ENCODE peak calls at places on chromosome 16, in five cellular contexts. H, G, S, Z and W are unnamed samples.
A peak's percentile ranks its signal among the peaks of the same experiment; 100 is the strongest.

GRCh38 chr16:4377573-4378146 is 6.0 kb downstream of the VASN start:
- DNase-seq in G (no peak), S (peak; percentile 40), Z (no peak), H (no peak), W (no peak)

GRCh38 chr16:85019659-85020245 is 7.8 kb upstream of the KIAA0513 start:
- DNase-seq in Z (no peak), S (no peak), G (no peak), H (peak; percentile 80), W (no peak)

GRCh38 chr16:14354561-14355351 is 275.3 kb downstream of the PARN start:
- DNase-seq in H (peak; percentile 90), Z (no peak), S (no peak), G (no peak), W (no peak)

GRCh38 chr16:81697321-81697885 is 81.7 kb upstream of the PLCG2 start:
- DNase-seq in H (peak; percentile 31), S (peak; percentile 65), G (peak; percentile 51), Z (peak; percentile 51), W (peak; percentile 64)

GRCh38 chr16:12531937-12532336 is 271.8 kb downstream of the CPPED1 start:
- DNase-seq in H (no peak), Z (peak; percentile 59), S (no peak), G (no peak), W (no peak)

GRCh38 chr16:10206215-10206614 is 24.0 kb upstream of the GRIN2A start:
- DNase-seq in H (no peak), G (peak; percentile 8), Z (peak; percentile 59), S (no peak), W (no peak)

GRCh38 chr16:85205747-85206471 is 93.6 kb upstream of the CIBAR2 start:
- DNase-seq in G (no peak), S (no peak), Z (no peak), H (no peak), W (peak; percentile 54)

GRCh38 chr16:5382484-5382883 is 284.9 kb upstream of the EEF2KMT start:
- DNase-seq in H (no peak), S (no peak), Z (no peak), G (no peak), W (no peak)

GRCh38 chr16:83899272-83899897 is 470 bp downstream of the MLYCD start:
- DNase-seq in G (no peak), H (peak; percentile 20), S (peak; percentile 82), Z (peak; percentile 21), W (peak; percentile 78)

GRCh38 chr16:54285414-54286066 is 1.0 kb downstream of the IRX3 start:
- DNase-seq in Z (no peak), G (no peak), H (no peak), S (peak; percentile 61), W (no peak)

GRCh38 chr16:89958068-89958467 is 9.5 kb downstream of the DEF8 start:
- DNase-seq in G (peak; percentile 40), Z (peak; percentile 33), S (peak; percentile 58), H (no peak), W (no peak)

GRCh38 chr16:56860226-56861020 is 4.6 kb upstream of the SLC12A3 start:
- DNase-seq in S (no peak), H (peak; percentile 89), G (no peak), Z (no peak), W (no peak)

GRCh38 chr16:21656795-21657768 is 4.7 kb upstream of the IGSF6 start:
- DNase-seq in H (peak; percentile 71), G (peak; percentile 6), S (peak; percentile 78), Z (peak; percentile 58), W (peak; percentile 70)

GRCh38 chr16:83998091-83998490 is 30.0 kb downstream of the NECAB2 start:
- DNase-seq in H (no peak), S (no peak), G (no peak), Z (no peak), W (no peak)

GRCh38 chr16:4283939-4284338 is 11.1 kb upstream of the TFAP4 start:
- DNase-seq in H (no peak), G (no peak), Z (peak; percentile 62), S (no peak), W (no peak)

GRCh38 chr16:67170168-67170947 is at the start of gene NOL3:
- DNase-seq in S (peak; percentile 87), Z (peak; percentile 80), G (no peak), H (peak; percentile 81), W (peak; percentile 88)

GRCh38 chr16:82263456-82264159 is 93.6 kb upstream of the MPHOSPH6 start:
- DNase-seq in Z (peak; percentile 63), S (peak; percentile 80), G (peak; percentile 53), H (peak; percentile 45), W (peak; percentile 77)

GRCh38 chr16:57801098-57801855 is 1.0 kb downstream of the KIFC3 start:
- DNase-seq in Z (peak; percentile 62), G (no peak), S (peak; percentile 35), H (no peak), W (peak; percentile 67)

GRCh38 chr16:12439443-12440232 is 364.0 kb downstream of the CPPED1 start:
- DNase-seq in S (no peak), Z (peak; percentile 46), H (no peak), G (no peak), W (no peak)

GRCh38 chr16:13992322-13992721 is 72.4 kb downstream of the ERCC4 start:
- DNase-seq in Z (no peak), G (no peak), S (no peak), H (no peak), W (no peak)

GRCh38 chr16:75591001-75591852 is 25.0 kb downstream of the GABARAPL2 start:
- DNase-seq in S (no peak), H (no peak), G (no peak), Z (no peak), W (peak; percentile 66)

GRCh38 chr16:30664616-30665109 is 6.4 kb downstream of the FBRS start:
- DNase-seq in H (no peak), Z (no peak), G (no peak), S (no peak), W (no peak)

GRCh38 chr16:30665155-30665829 is 7.1 kb downstream of the FBRS start:
- DNase-seq in G (no peak), H (no peak), Z (no peak), S (no peak), W (no peak)

GRCh38 chr16:30662449-30662848 is 4.2 kb downstream of the FBRS start:
- DNase-seq in H (no peak), S (no peak), Z (no peak), G (no peak), W (no peak)

GRCh38 chr16:30663038-30663437 is 4.8 kb downstream of the FBRS start:
- DNase-seq in Z (no peak), H (no peak), S (no peak), G (no peak), W (no peak)

GRCh38 chr16:30663820-30664528 is 5.7 kb downstream of the FBRS start:
- DNase-seq in G (no peak), H (no peak), Z (no peak), S (no peak), W (no peak)
- TF ChIP-seq EZH2 in G (no peak), H (no peak), Z (no peak), S (no peak), W (no peak)

GRCh38 chr16:77748426-77748825 is 26.1 kb downstream of the NUDT7 start:
- DNase-seq in Z (no peak), S (no peak), G (no peak), H (no peak), W (no peak)
- H3K4me3 ChIP-seq in Z (no peak overlapping the region), S (no peak overlapping the region), G (no peak overlapping the region), H (no peak overlapping the region), W (no peak overlapping the region)

GRCh38 chr16:11313493-11314308 is 31.6 kb upstream of the RMI2 start:
- DNase-seq in Z (no peak), G (no peak), S (no peak), H (no peak), W (no peak)
- TF ChIP-seq EZH2phosphoT487 in Z (no peak), G (no peak), S (no peak), H (no peak), W (no peak)

DNA sequence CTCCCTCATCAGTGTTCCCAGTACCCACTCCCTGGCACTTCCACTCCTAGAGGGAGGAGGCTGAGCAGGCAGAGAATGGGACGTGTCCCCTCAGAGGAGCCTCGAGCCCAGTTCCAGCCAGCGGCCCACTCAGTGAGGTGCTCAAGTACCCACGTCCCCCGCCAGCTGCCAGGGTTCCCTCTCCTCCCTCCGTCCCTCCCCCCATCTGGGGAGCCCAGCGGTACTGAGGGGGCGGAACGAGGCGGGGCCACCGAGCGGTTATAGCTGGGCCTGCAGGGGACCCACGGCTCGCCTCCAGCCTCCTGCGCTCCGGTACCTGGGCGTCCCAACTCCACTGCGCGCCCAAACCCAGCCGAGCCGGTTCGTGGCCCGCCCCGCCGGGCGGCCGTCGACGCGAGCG is at the start of gene NPW:
- DNase-seq in G (no peak), Z (no peak), H (no peak), S (peak; percentile 56), W (no peak)
- TF ChIP-seq EZH2 in G (no peak), Z (no peak), H (no peak), S (no peak), W (no peak)

GRCh38 chr16:18983565-18984424 is at the start of gene TMC7:
- DNase-seq in S (peak; percentile 97), H (peak; percentile 9), Z (peak; percentile 87), G (peak; percentile 80), W (peak; percentile 95)
- H3K4me3 ChIP-seq in S (peak within 1 kb of the TSS; percentile 81), H (no peak within 1 kb of the TSS), Z (peak within 1 kb of the TSS; percentile 78), G (peak within 1 kb of the TSS; percentile 68), W (peak within 1 kb of the TSS; percentile 45)

GRCh38 chr16:86609115-86609514 is 30.8 kb downstream of the FOXL1 start:
- DNase-seq in H (no peak), Z (no peak), S (no peak), G (no peak), W (no peak)

GRCh38 chr16:86605950-86606349 is 27.6 kb downstream of the FOXL1 start:
- DNase-seq in S (no peak), G (no peak), H (no peak), Z (no peak), W (no peak)

GRCh38 chr16:86610779-86611516 is 32.6 kb downstream of the FOXL1 start:
- DNase-seq in H (no peak), Z (no peak), G (no peak), S (no peak), W (no peak)

GRCh38 chr16:86609661-86610060 is 31.3 kb downstream of the FOXL1 start:
- DNase-seq in Z (no peak), H (no peak), S (no peak), G (no peak), W (no peak)

GRCh38 chr16:86608301-86608747 is 30.0 kb downstream of the FOXL1 start:
- DNase-seq in G (no peak), H (no peak), Z (no peak), S (no peak), W (no peak)
- TF ChIP-seq EZH2phosphoT487 in G (no peak), H (no peak), Z (no peak), S (no peak), W (no peak)

GRCh38 chr16:88383401-88384221 is 852 bp downstream of the ZNF469 start:
- DNase-seq in H (no peak), G (peak; percentile 28), Z (peak; percentile 42), S (peak; percentile 58), W (peak; percentile 64)
- TF ChIP-seq EZH2 in H (no peak), G (no peak), Z (no peak), S (peak; percentile 85), W (peak; percentile 49)